ENCODE peak calls at places on chromosome 7, in nine cellular contexts. D is AG09309, G is A549, P is Karpas-422, Y is heart right ventricle, J is epithelial cell of esophagus, F is IMR-90, L is ascending aorta, S is cardiac fibroblast. Z is an unnamed sample.
A peak's percentile ranks its signal among the peaks of the same experiment; 100 is the strongest.

GRCh38 chr7:87083865-87084519 is 24.5 kb upstream of the ELAPOR2 start:
- DNase-seq in D (no peak), G (no peak), P (no peak), Y (no peak), J (peak; percentile 36), F (peak; percentile 1), L (no peak), S (peak; percentile 16), Z (no peak)

GRCh38 chr7:20786421-20786778 is 286 bp downstream of the SP8 start:
- DNase-seq in D (no peak), G (no peak), P (no peak), Y (no peak), J (no peak), F (no peak), L (no peak), S (no peak), Z (no peak)

GRCh38 chr7:157397751-157398691 is 61.2 kb downstream of the DNAJB6 start:
- DNase-seq in D (peak; percentile 55), G (peak; percentile 59), P (peak; percentile 56), Y (no peak), J (peak; percentile 57), F (peak; percentile 81), L (peak; percentile 82), S (peak; percentile 82), Z (no peak)

GRCh38 chr7:151711906-151712771 is 164.8 kb downstream of the PRKAG2 start:
- DNase-seq in D (no peak), G (no peak), P (no peak), Y (no peak), J (no peak), F (no peak), L (no peak), S (no peak), Z (no peak)

GRCh38 chr7:45253368-45253767 is 95.8 kb downstream of the RAMP3 start:
- DNase-seq in D (no peak), G (no peak), P (no peak), Y (no peak), J (no peak), F (no peak), L (no peak), S (no peak), Z (no peak)

GRCh38 chr7:129690701-129691100 is 79.2 kb downstream of the NRF1 start:
- DNase-seq in D (no peak), G (no peak), P (no peak), Y (no peak), J (peak; percentile 67), F (peak; percentile 27), L (no peak), S (no peak), Z (no peak)

GRCh38 chr7:100546129-100546867 is 7.3 kb downstream of the AGFG2 start:
- DNase-seq in D (no peak), G (peak; percentile 63), P (no peak), Y (no peak), J (no peak), F (no peak), L (no peak), S (peak; percentile 41), Z (no peak)

GRCh38 chr7:132655071-132655761 is 78.9 kb upstream of the PLXNA4 start:
- DNase-seq in D (no peak), G (no peak), P (no peak), Y (peak; percentile 29), J (no peak), F (no peak), L (peak; percentile 69), S (peak; percentile 30), Z (peak; percentile 46)

GRCh38 chr7:151382079-151382885 is 27.6 kb downstream of the WDR86 start:
- DNase-seq in D (no peak), G (no peak), P (no peak), Y (no peak), J (no peak), F (no peak), L (no peak), S (no peak), Z (no peak)

GRCh38 chr7:151608031-151608551 is 88.4 kb upstream of the RHEB start:
- DNase-seq in D (no peak), G (no peak), P (no peak), Y (no peak), J (peak; percentile 74), F (no peak), L (no peak), S (no peak), Z (no peak)

GRCh38 chr7:5776894-5777645 is 4.4 kb downstream of the RNF216 start:
- DNase-seq in D (no peak), G (no peak), P (no peak), Y (no peak), J (no peak), F (no peak), L (no peak), S (no peak), Z (no peak)

GRCh38 chr7:97001221-97001620 is 4.1 kb upstream of the DLX6 start:
- DNase-seq in D (no peak), G (no peak), P (no peak), Y (no peak), J (no peak), F (no peak), L (no peak), S (no peak), Z (no peak)

GRCh38 chr7:97003262-97004236 is 1.8 kb upstream of the DLX6 start:
- DNase-seq in D (no peak), G (no peak), P (no peak), Y (no peak), J (no peak), F (no peak), L (no peak), S (no peak), Z (no peak)

GRCh38 chr7:97001656-97002554 is 3.4 kb upstream of the DLX6 start:
- DNase-seq in D (no peak), G (no peak), P (no peak), Y (no peak), J (no peak), F (no peak), L (no peak), S (no peak), Z (no peak)

GRCh38 chr7:97004237-97004930 is 969 bp upstream of the DLX6 start:
- DNase-seq in D (no peak), G (no peak), P (no peak), Y (no peak), J (no peak), F (no peak), L (no peak), S (no peak), Z (no peak)

DNA sequence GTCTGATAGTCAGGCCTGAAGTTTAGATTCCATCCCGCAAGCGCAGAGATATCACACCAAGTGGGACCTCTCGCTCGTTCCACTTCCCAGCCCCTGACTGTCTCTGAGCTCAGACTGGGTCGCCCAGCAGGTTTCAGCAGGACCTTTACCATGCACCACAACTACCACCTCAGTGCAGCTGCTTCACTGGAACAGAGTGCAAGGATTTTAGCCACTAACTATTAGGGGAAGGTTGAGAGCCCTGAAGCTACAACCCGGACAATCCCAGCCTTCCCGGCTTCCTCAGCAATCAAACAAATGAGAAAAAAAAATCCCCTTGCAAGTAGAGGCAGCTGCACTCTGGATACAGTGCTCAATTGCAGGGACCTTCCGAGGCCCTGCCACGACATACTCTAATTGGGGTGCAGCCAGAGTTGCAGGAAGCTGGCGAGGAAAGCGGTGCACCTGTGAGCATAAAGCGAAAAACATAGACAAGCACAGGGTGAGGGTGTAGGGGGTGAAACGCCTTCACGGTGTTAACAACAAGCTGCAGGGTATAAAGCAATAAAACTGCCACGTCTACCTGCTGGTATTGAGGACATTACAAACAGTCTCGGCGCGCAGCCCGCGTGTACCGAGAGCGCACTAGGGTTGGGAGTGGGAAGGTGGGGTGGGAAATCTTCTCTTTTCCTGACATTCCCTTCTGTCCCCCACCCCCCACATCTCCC is 2.6 kb upstream of the DLX6 start:
- DNase-seq in D (no peak), G (no peak), P (no peak), Y (no peak), J (no peak), F (no peak), L (no peak), S (no peak), Z (no peak)
- H3K4me3 ChIP-seq in D (no peak overlapping the region), G (no peak overlapping the region), P (no peak overlapping the region), Y (no peak overlapping the region), J (no peak overlapping the region), F (no peak overlapping the region), L (no peak overlapping the region), S (no peak overlapping the region), Z (no peak overlapping the region)

DNA sequence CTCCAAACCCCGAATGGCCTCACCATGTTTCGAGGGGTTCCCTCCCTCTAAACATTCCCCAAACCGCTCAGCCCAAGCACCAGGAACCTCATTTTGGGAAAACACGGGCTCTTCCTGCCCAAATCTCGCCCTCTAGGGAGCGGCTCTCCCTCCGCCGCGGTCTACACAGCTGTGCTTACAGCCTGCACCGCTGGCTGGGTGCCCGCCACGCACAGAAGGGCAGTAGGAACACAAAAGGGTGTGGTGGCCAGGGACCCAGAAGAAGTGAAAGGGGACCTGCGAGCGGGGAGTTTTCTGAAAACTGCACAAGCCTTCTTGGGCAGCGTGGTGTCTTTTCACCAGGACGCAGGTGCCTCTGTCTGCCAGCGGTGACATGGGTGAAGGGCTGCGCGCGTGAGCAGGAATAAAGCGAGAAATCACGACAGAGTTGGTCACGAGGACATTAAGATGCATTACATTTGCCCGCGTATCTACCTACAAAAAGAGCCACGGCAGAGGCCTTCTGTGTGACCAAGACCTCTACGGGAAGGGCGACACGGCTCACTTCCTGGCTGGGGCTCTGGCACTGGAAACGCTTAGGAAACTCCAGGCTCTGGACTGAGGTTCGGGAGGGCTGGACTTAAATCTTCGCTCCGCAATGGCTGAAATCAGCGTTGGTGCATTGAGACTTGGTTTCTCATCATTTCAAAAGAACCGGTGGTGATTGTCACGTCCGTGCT is 171.7 kb downstream of the LSM5 start:
- DNase-seq in D (no peak), G (no peak), P (no peak), Y (peak; percentile 41), J (no peak), F (no peak), L (no peak), S (no peak), Z (no peak)
- H3K4me3 ChIP-seq in D (no peak overlapping the region), G (no peak overlapping the region), P (no peak overlapping the region), Y (peak overlapping the region; percentile 21), J (peak overlapping the region; percentile 4), F (no peak overlapping the region), L (no peak overlapping the region), S (no peak overlapping the region), Z (no peak overlapping the region)

DNA sequence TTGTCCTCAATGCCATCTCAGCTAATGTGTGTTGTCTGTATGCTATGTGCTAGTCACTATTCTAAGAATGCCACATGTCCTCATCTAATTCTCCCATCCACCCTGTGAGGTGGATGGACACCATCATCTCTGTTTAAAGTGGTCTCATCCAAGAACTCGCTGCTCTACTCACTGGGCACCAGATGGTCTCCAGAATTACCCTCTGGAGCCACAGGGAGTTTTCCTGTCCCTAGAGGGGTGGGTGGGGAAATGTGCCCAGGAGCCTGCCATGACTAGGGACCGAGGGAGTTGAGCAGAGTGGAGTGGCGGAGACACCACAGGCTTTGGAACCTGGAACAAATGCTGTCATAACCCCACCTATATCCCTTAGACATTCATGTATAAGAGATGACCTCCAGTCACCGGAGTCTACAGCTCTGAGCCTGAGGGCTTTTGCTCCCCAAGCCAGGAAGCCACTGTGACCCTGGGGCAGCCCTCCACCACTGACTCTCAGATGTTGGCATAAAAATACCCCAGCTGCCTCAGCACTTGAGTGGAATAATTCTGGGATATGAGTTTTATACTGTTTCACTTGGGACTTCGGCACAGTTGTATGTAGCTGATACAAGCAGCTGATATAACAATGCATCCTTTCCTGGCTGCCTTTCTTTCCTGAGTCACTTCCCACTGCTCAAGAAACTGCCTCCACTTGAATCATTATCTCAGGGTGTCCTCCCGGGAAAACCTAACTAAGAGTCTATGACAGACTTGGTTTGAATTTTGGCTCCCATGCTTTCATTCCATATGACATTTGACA is 61.5 kb upstream of the RAPGEF5 start:
- DNase-seq in D (no peak), G (no peak), P (no peak), Y (no peak), J (no peak), F (no peak), L (no peak), S (peak; percentile 38), Z (no peak)
- H3K4me3 ChIP-seq in D (no peak overlapping the region), G (no peak overlapping the region), P (no peak overlapping the region), Y (no peak overlapping the region), J (no peak overlapping the region), F (no peak overlapping the region), L (no peak overlapping the region), S (no peak overlapping the region), Z (no peak overlapping the region)

GRCh38 chr7:47670738-47671137 is 88.8 kb upstream of the TNS3 start:
- DNase-seq in D (no peak), G (no peak), P (peak; percentile 97), Y (no peak), J (no peak), F (no peak), L (no peak), S (no peak), Z (no peak)
- H3K4me3 ChIP-seq in D (no peak overlapping the region), G (no peak overlapping the region), P (peak overlapping the region; percentile 56), Y (no peak overlapping the region), J (no peak overlapping the region), F (no peak overlapping the region), L (no peak overlapping the region), S (no peak overlapping the region), Z (no peak overlapping the region)

Z was measured in skeletal muscle cell.